ENCODE peak calls at places on chromosomes 11 and 22, in eight cellular contexts. V is mesenteric fat pad; N is RCC 7860; P is head of caudate nucleus; F is retina; S is effector memory CD4-positive, alpha-beta T cell; L is skeletal muscle cell; H is dermis blood vessel endothelial cell. M is an unnamed sample.

GRCh38 chr11:9208726-9209501 is 56.2 kb downstream of the DENND5A start:
- DNase-seq in N (no peak), P (no peak), F (no peak), S (no peak), L (no peak), V (no peak), H (no peak), M (no peak)

GRCh38 chr11:35852056-35852455 is 91.8 kb upstream of the LDLRAD3 start:
- DNase-seq in S (no peak), F (no peak), N (no peak), V (peak), H (peak), P (no peak), L (no peak), M (no peak)

GRCh38 chr11:57514538-57515331 is 767 bp downstream of the SLC43A1 start:
- DNase-seq in S (peak), N (no peak), H (peak), F (peak), V (no peak), P (peak), L (no peak), M (peak)

GRCh38 chr11:58243954-58244353 is 15.2 kb upstream of the OR10Q1 start:
- DNase-seq in L (no peak), V (no peak), S (no peak), F (no peak), H (no peak), N (no peak), P (no peak), M (no peak)

GRCh38 chr11:33970984-33971466 is 79.1 kb upstream of the LMO2 start:
- DNase-seq in S (no peak), F (peak), V (no peak), H (peak), P (peak), N (peak), L (peak), M (no peak)

GRCh38 chr11:121236115-121237001 is 56.2 kb upstream of the SC5D start:
- DNase-seq in S (no peak), H (peak), N (peak), L (no peak), F (no peak), P (no peak), V (no peak), M (no peak)

GRCh38 chr11:83282084-83282716 is 4.0 kb downstream of the CCDC90B start:
- DNase-seq in F (no peak), N (no peak), P (no peak), L (no peak), V (no peak), S (no peak), H (no peak), M (no peak)

GRCh38 chr22:36411589-36412258 is 24.0 kb upstream of the MYH9 start:
- DNase-seq in P (no peak), S (peak), L (no peak), V (no peak), N (no peak), H (no peak), F (no peak), M (no peak)

GRCh38 chr11:68959465-68960298 is 21.1 kb downstream of the MRGPRD start:
- DNase-seq in F (peak), N (no peak), S (no peak), V (no peak), H (no peak), L (no peak), P (no peak), M (no peak)

GRCh38 chr11:34318111-34319037 is 39.4 kb downstream of the ABTB2 start:
- DNase-seq in F (no peak), S (no peak), H (no peak), V (no peak), P (no peak), L (no peak), N (peak), M (no peak)

GRCh38 chr11:72712168-72712721 is 38.0 kb upstream of the PDE2A start:
- DNase-seq in L (no peak), F (peak), S (no peak), H (no peak), V (no peak), P (peak), N (no peak), M (no peak)

GRCh38 chr11:116558504-116559252 is 214.1 kb downstream of the BUD13 start:
- DNase-seq in F (no peak), L (no peak), P (no peak), H (peak), N (no peak), V (no peak), S (no peak), M (no peak)

GRCh38 chr11:61541568-61541967 is 33.0 kb downstream of the LRRC10B start:
- DNase-seq in F (no peak), L (peak), S (no peak), N (no peak), P (no peak), H (no peak), V (no peak), M (no peak)

GRCh38 chr11:12043959-12044772 is 35.7 kb upstream of the DKK3 start:
- DNase-seq in V (no peak), S (peak), P (peak), L (peak), H (peak), N (peak), F (peak), M (peak)

GRCh38 chr11:46896719-46897406 is 21.5 kb downstream of the LRP4 start:
- DNase-seq in S (no peak), F (no peak), P (no peak), N (peak), H (peak), L (no peak), V (no peak), M (no peak)

GRCh38 chr11:99020324-99021225 is at the start of gene CNTN5:
- DNase-seq in H (peak), N (no peak), V (no peak), L (no peak), S (no peak), F (peak), P (peak), M (no peak)

GRCh38 chr11:87322570-87322969 is 284.8 kb downstream of the TMEM135 start:
- DNase-seq in F (no peak), L (no peak), H (no peak), V (no peak), S (no peak), N (no peak), P (no peak), M (no peak)

GRCh38 chr11:18720811-18721575 is 5.0 kb downstream of the IGSF22 start:
- DNase-seq in P (peak), H (peak), V (peak), S (peak), L (no peak), N (no peak), F (peak), M (peak)

GRCh38 chr11:19872526-19873135 is 160.0 kb downstream of the NAV2 start:
- DNase-seq in N (no peak), L (no peak), F (no peak), S (no peak), H (no peak), V (no peak), P (no peak), M (no peak)

GRCh38 chr11:125517116-125517804 is 21.2 kb upstream of the FEZ1 start:
- DNase-seq in F (peak), P (peak), L (peak), V (no peak), H (peak), S (no peak), N (no peak), M (no peak)

GRCh38 chr22:20956258-20957117 is 10.6 kb upstream of the AIFM3 start:
- DNase-seq in N (peak), H (peak), P (no peak), L (no peak), V (no peak), S (no peak), F (no peak), M (no peak)

GRCh38 chr11:32374261-32374711 is 61.1 kb downstream of the WT1 start:
- DNase-seq in V (no peak), L (no peak), H (peak), F (peak), N (no peak), P (no peak), S (no peak), M (no peak)

GRCh38 chr11:72522186-72522585 is 87.9 kb upstream of the CLPB start:
- DNase-seq in N (no peak), F (no peak), V (no peak), H (no peak), L (no peak), S (no peak), P (peak), M (no peak)

GRCh38 chr22:46684706-46685105 is 53.3 kb downstream of the CERK start:
- DNase-seq in P (no peak), L (no peak), S (no peak), H (no peak), N (no peak), V (no peak), F (no peak), M (no peak)

GRCh38 chr11:1327064-1327460 is 17.6 kb upstream of the TOLLIP start:
- DNase-seq in S (no peak), N (no peak), F (no peak), L (no peak), H (no peak), V (no peak), P (no peak), M (no peak)

GRCh38 chr11:70757241-70757640 is 358.9 kb downstream of the CTTN start:
- DNase-seq in V (no peak), F (no peak), N (no peak), L (no peak), S (no peak), P (no peak), H (no peak), M (no peak)

GRCh38 chr11:82085493-82085892 is 648.2 kb downstream of the FAM181B start:
- DNase-seq in H (no peak), S (no peak), N (no peak), F (no peak), P (no peak), V (no peak), L (no peak), M (no peak)

GRCh38 chr11:74744277-74744676 is 4.4 kb upstream of the RNF169 start:
- DNase-seq in N (no peak), L (no peak), V (no peak), F (no peak), H (peak), P (no peak), S (no peak), M (no peak)

M was measured in activated T-helper 1 cell treated with Interleukin-2 at 50 U/mL for 16 hours.